ENCODE peak calls at places on chromosomes 12 and 14, in five cellular contexts. One of them, this sample, is unnamed.

GRCh38 chr12:1573960-1574862 is 20.2 kb downstream of the FBXL14 start:
- ATAC-seq in activated CD4-positive, alpha-beta T cell treated with anti-CD3 and anti-CD28 coated beads for 36 hours: no peak
- ATAC-seq in gastrocnemius medialis: no peak
- ATAC-seq in T-cell: no peak
- ATAC-seq in Panc1: peak; percentile 54
- ATAC-seq in this sample: no peak

GRCh38 chr12:124044809-124045321 is 71.8 kb downstream of the ZNF664 start:
- ATAC-seq in activated CD4-positive, alpha-beta T cell treated with anti-CD3 and anti-CD28 coated beads for 36 hours: peak; percentile 78
- ATAC-seq in gastrocnemius medialis: peak; percentile 47
- ATAC-seq in T-cell: peak; percentile 64
- ATAC-seq in Panc1: no peak
- ATAC-seq in this sample: no peak

GRCh38 chr14:50432131-50432530 is 35.5 kb upstream of the CDKL1 start:
- ATAC-seq in activated CD4-positive, alpha-beta T cell treated with anti-CD3 and anti-CD28 coated beads for 36 hours: no peak
- ATAC-seq in gastrocnemius medialis: no peak
- ATAC-seq in T-cell: no peak
- ATAC-seq in Panc1: no peak
- ATAC-seq in this sample: no peak

GRCh38 chr12:42496886-42497285 is 92.7 kb downstream of the PRICKLE1 start:
- ATAC-seq in activated CD4-positive, alpha-beta T cell treated with anti-CD3 and anti-CD28 coated beads for 36 hours: no peak
- ATAC-seq in gastrocnemius medialis: no peak
- ATAC-seq in T-cell: no peak
- ATAC-seq in Panc1: no peak
- ATAC-seq in this sample: no peak

GRCh38 chr12:108099085-108099484 is 30.0 kb upstream of the WSCD2 start:
- ATAC-seq in activated CD4-positive, alpha-beta T cell treated with anti-CD3 and anti-CD28 coated beads for 36 hours: no peak
- ATAC-seq in gastrocnemius medialis: no peak
- ATAC-seq in T-cell: no peak
- ATAC-seq in Panc1: no peak
- ATAC-seq in this sample: no peak

GRCh38 chr12:119914666-119915065 is 37.5 kb upstream of the CIT start:
- ATAC-seq in activated CD4-positive, alpha-beta T cell treated with anti-CD3 and anti-CD28 coated beads for 36 hours: no peak
- ATAC-seq in gastrocnemius medialis: no peak
- ATAC-seq in T-cell: no peak
- ATAC-seq in Panc1: no peak
- ATAC-seq in this sample: no peak

GRCh38 chr14:32841698-32842097 is 97.0 kb upstream of the NPAS3 start:
- ATAC-seq in activated CD4-positive, alpha-beta T cell treated with anti-CD3 and anti-CD28 coated beads for 36 hours: no peak
- ATAC-seq in gastrocnemius medialis: no peak
- ATAC-seq in T-cell: no peak
- ATAC-seq in Panc1: no peak
- ATAC-seq in this sample: no peak

GRCh38 chr14:60753264-60754126 is 18.9 kb downstream of the MNAT1 start:
- ATAC-seq in activated CD4-positive, alpha-beta T cell treated with anti-CD3 and anti-CD28 coated beads for 36 hours: peak; percentile 94
- ATAC-seq in gastrocnemius medialis: no peak
- ATAC-seq in T-cell: peak; percentile 95
- ATAC-seq in Panc1: no peak
- ATAC-seq in this sample: peak; percentile 98

GRCh38 chr12:116318738-116319050 is 41.2 kb upstream of the MED13L start:
- ATAC-seq in activated CD4-positive, alpha-beta T cell treated with anti-CD3 and anti-CD28 coated beads for 36 hours: no peak
- ATAC-seq in gastrocnemius medialis: no peak
- ATAC-seq in T-cell: no peak
- ATAC-seq in Panc1: no peak
- ATAC-seq in this sample: no peak

GRCh38 chr14:69346710-69347109 is 51.4 kb downstream of the ERH start:
- ATAC-seq in activated CD4-positive, alpha-beta T cell treated with anti-CD3 and anti-CD28 coated beads for 36 hours: peak; percentile 42
- ATAC-seq in gastrocnemius medialis: no peak
- ATAC-seq in T-cell: no peak
- ATAC-seq in Panc1: peak; percentile 76
- ATAC-seq in this sample: no peak

GRCh38 chr12:41190360-41190759 is 2.2 kb downstream of the PDZRN4 start:
- ATAC-seq in activated CD4-positive, alpha-beta T cell treated with anti-CD3 and anti-CD28 coated beads for 36 hours: no peak
- ATAC-seq in gastrocnemius medialis: no peak
- ATAC-seq in T-cell: no peak
- ATAC-seq in Panc1: peak; percentile 77
- ATAC-seq in this sample: no peak

This sample was measured in activated T-helper 17 cell treated with anti-CD3 and anti-CD28 coated beads, Interleukin-2, amount 50 U/mL, for 72 hours.